ENCODE peak calls at places on chromosomes 16 and 17, in five cellular contexts. L, Y, B, Q and M are unnamed samples.

GRCh38 chr16:27515874-27516353 is 33.8 kb downstream of the GTF3C1 start:
- DNase-seq in L (peak), Y (no peak), B (peak), Q (peak), M (no peak)

GRCh38 chr17:78442648-78443128 is 64.2 kb downstream of the PGS1 start:
- DNase-seq in L (no peak), Y (no peak), B (peak), Q (no peak), M (peak)

GRCh38 chr17:35716897-35717839 is 14.3 kb upstream of the RASL10B start:
- DNase-seq in L (no peak), Y (no peak), B (no peak), Q (no peak), M (no peak)

GRCh38 chr17:7478276-7479138 is 924 bp downstream of the ZBTB4 start:
- DNase-seq in L (peak), Y (peak), B (no peak), Q (peak), M (peak)

GRCh38 chr17:65562206-65562531 is 721 bp upstream of the AXIN2 start:
- DNase-seq in L (no peak), Y (no peak), B (no peak), Q (no peak), M (no peak)

GRCh38 chr16:66705790-66706505 is 9.4 kb upstream of the CMTM4 start:
- DNase-seq in L (no peak), Y (no peak), B (peak), Q (no peak), M (peak)

GRCh38 chr16:21257284-21257683 is 20.8 kb downstream of the CRYM start:
- DNase-seq in L (no peak), Y (no peak), B (no peak), Q (no peak), M (no peak)

GRCh38 chr17:72358465-72358864 is 237.6 kb downstream of the SOX9 start:
- DNase-seq in L (no peak), Y (no peak), B (peak), Q (no peak), M (no peak)

GRCh38 chr17:7208027-7208571 is 11.5 kb downstream of the DLG4 start:
- DNase-seq in L (no peak), Y (no peak), B (no peak), Q (no peak), M (no peak)

GRCh38 chr17:42866631-42867575 is 15.9 kb downstream of the AOC3 start:
- DNase-seq in L (no peak), Y (no peak), B (no peak), Q (no peak), M (no peak)

GRCh38 chr16:17635183-17635582 is 164.4 kb upstream of the XYLT1 start:
- DNase-seq in L (no peak), Y (no peak), B (no peak), Q (no peak), M (no peak)

GRCh38 chr17:43560461-43561427 is 14.6 kb upstream of the ETV4 start:
- DNase-seq in L (no peak), Y (no peak), B (no peak), Q (no peak), M (no peak)

GRCh38 chr17:66281671-66282369 is 20.6 kb upstream of the PRKCA start:
- DNase-seq in L (no peak), Y (no peak), B (no peak), Q (no peak), M (no peak)

GRCh38 chr17:55327225-55328088 is 62.7 kb downstream of the HLF start:
- DNase-seq in L (no peak), Y (no peak), B (no peak), Q (no peak), M (no peak)

GRCh38 chr16:30585022-30585399 is 486 bp downstream of the ZNF785 start:
- DNase-seq in L (no peak), Y (no peak), B (peak), Q (no peak), M (no peak)

GRCh38 chr16:27326738-27327585 is 13.2 kb downstream of the IL4R start:
- DNase-seq in L (peak), Y (no peak), B (peak), Q (peak), M (peak)